ENCODE peak calls at places on chromosome 9, in seven cellular contexts. One of them, this sample, is unnamed.

GRCh38 chr9:127871531-127871930 is 5.9 kb downstream of the AK1 start:
- DNase-seq in ecto neural progenitor cell: no peak
- DNase-seq in stimulated activated CD4-positive, alpha-beta T cell treated with anti-CD3 and anti-CD28 coated beads, Interleukin-4, amount 100 ng/mL, for 48 hours: no peak
- DNase-seq in activated CD8-positive, alpha-beta memory T cell treated with anti-CD3 and anti-CD28 coated beads, Interleukin-2, amount 50 U/mL, for 48 hours: no peak
- DNase-seq in KG1: no peak
- DNase-seq in pons: no peak
- DNase-seq in stimulated activated CD8-positive, alpha-beta memory T cell treated with anti-CD3 and anti-CD28 coated beads, Interleukin-2, amount 100 ng/mL, for 48 hours: no peak
- DNase-seq in this sample: no peak

GRCh38 chr9:105158020-105158419 is 86.4 kb upstream of the SLC44A1 start:
- DNase-seq in stimulated activated CD4-positive, alpha-beta T cell treated with anti-CD3 and anti-CD28 coated beads, Interleukin-4, amount 100 ng/mL, for 48 hours: no peak
- DNase-seq in activated CD8-positive, alpha-beta memory T cell treated with anti-CD3 and anti-CD28 coated beads, Interleukin-2, amount 50 U/mL, for 48 hours: no peak
- DNase-seq in ecto neural progenitor cell: no peak
- DNase-seq in KG1: no peak
- DNase-seq in pons: no peak
- DNase-seq in stimulated activated CD8-positive, alpha-beta memory T cell treated with anti-CD3 and anti-CD28 coated beads, Interleukin-2, amount 100 ng/mL, for 48 hours: no peak
- DNase-seq in this sample: no peak

GRCh38 chr9:13354733-13355132 is 75.2 kb upstream of the MPDZ start:
- DNase-seq in ecto neural progenitor cell: no peak
- DNase-seq in KG1: no peak
- DNase-seq in stimulated activated CD8-positive, alpha-beta memory T cell treated with anti-CD3 and anti-CD28 coated beads, Interleukin-2, amount 100 ng/mL, for 48 hours: no peak
- DNase-seq in activated CD8-positive, alpha-beta memory T cell treated with anti-CD3 and anti-CD28 coated beads, Interleukin-2, amount 50 U/mL, for 48 hours: no peak
- DNase-seq in pons: no peak
- DNase-seq in stimulated activated CD4-positive, alpha-beta T cell treated with anti-CD3 and anti-CD28 coated beads, Interleukin-4, amount 100 ng/mL, for 48 hours: no peak
- DNase-seq in this sample: no peak

GRCh38 chr9:97711223-97711626 is 14.1 kb upstream of the XPA start:
- DNase-seq in activated CD8-positive, alpha-beta memory T cell treated with anti-CD3 and anti-CD28 coated beads, Interleukin-2, amount 50 U/mL, for 48 hours: no peak
- DNase-seq in KG1: no peak
- DNase-seq in stimulated activated CD8-positive, alpha-beta memory T cell treated with anti-CD3 and anti-CD28 coated beads, Interleukin-2, amount 100 ng/mL, for 48 hours: no peak
- DNase-seq in pons: no peak
- DNase-seq in ecto neural progenitor cell: no peak
- DNase-seq in stimulated activated CD4-positive, alpha-beta T cell treated with anti-CD3 and anti-CD28 coated beads, Interleukin-4, amount 100 ng/mL, for 48 hours: no peak
- DNase-seq in this sample: no peak

GRCh38 chr9:107172160-107172978 is 110.7 kb upstream of the RAD23B start:
- DNase-seq in ecto neural progenitor cell: peak
- DNase-seq in stimulated activated CD4-positive, alpha-beta T cell treated with anti-CD3 and anti-CD28 coated beads, Interleukin-4, amount 100 ng/mL, for 48 hours: peak
- DNase-seq in KG1: peak
- DNase-seq in pons: peak
- DNase-seq in activated CD8-positive, alpha-beta memory T cell treated with anti-CD3 and anti-CD28 coated beads, Interleukin-2, amount 50 U/mL, for 48 hours: peak
- DNase-seq in stimulated activated CD8-positive, alpha-beta memory T cell treated with anti-CD3 and anti-CD28 coated beads, Interleukin-2, amount 100 ng/mL, for 48 hours: peak
- DNase-seq in this sample: peak

GRCh38 chr9:109114670-109115069 is 5.1 kb downstream of the TMEM245 start:
- DNase-seq in stimulated activated CD8-positive, alpha-beta memory T cell treated with anti-CD3 and anti-CD28 coated beads, Interleukin-2, amount 100 ng/mL, for 48 hours: no peak
- DNase-seq in ecto neural progenitor cell: no peak
- DNase-seq in activated CD8-positive, alpha-beta memory T cell treated with anti-CD3 and anti-CD28 coated beads, Interleukin-2, amount 50 U/mL, for 48 hours: no peak
- DNase-seq in stimulated activated CD4-positive, alpha-beta T cell treated with anti-CD3 and anti-CD28 coated beads, Interleukin-4, amount 100 ng/mL, for 48 hours: no peak
- DNase-seq in pons: no peak
- DNase-seq in KG1: no peak
- DNase-seq in this sample: no peak

GRCh38 chr9:132241483-132241839 is 79.6 kb downstream of the NTNG2 start:
- DNase-seq in ecto neural progenitor cell: no peak
- DNase-seq in stimulated activated CD4-positive, alpha-beta T cell treated with anti-CD3 and anti-CD28 coated beads, Interleukin-4, amount 100 ng/mL, for 48 hours: no peak
- DNase-seq in pons: no peak
- DNase-seq in KG1: no peak
- DNase-seq in activated CD8-positive, alpha-beta memory T cell treated with anti-CD3 and anti-CD28 coated beads, Interleukin-2, amount 50 U/mL, for 48 hours: peak
- DNase-seq in stimulated activated CD8-positive, alpha-beta memory T cell treated with anti-CD3 and anti-CD28 coated beads, Interleukin-2, amount 100 ng/mL, for 48 hours: no peak
- DNase-seq in this sample: no peak

GRCh38 chr9:114216081-114216480 is 60.7 kb downstream of the COL27A1 start:
- DNase-seq in stimulated activated CD8-positive, alpha-beta memory T cell treated with anti-CD3 and anti-CD28 coated beads, Interleukin-2, amount 100 ng/mL, for 48 hours: no peak
- DNase-seq in activated CD8-positive, alpha-beta memory T cell treated with anti-CD3 and anti-CD28 coated beads, Interleukin-2, amount 50 U/mL, for 48 hours: no peak
- DNase-seq in ecto neural progenitor cell: no peak
- DNase-seq in pons: no peak
- DNase-seq in KG1: no peak
- DNase-seq in stimulated activated CD4-positive, alpha-beta T cell treated with anti-CD3 and anti-CD28 coated beads, Interleukin-4, amount 100 ng/mL, for 48 hours: no peak
- DNase-seq in this sample: peak

GRCh38 chr9:105024529-105024928 is 96.6 kb upstream of the ABCA1 start:
- DNase-seq in ecto neural progenitor cell: no peak
- DNase-seq in activated CD8-positive, alpha-beta memory T cell treated with anti-CD3 and anti-CD28 coated beads, Interleukin-2, amount 50 U/mL, for 48 hours: no peak
- DNase-seq in stimulated activated CD8-positive, alpha-beta memory T cell treated with anti-CD3 and anti-CD28 coated beads, Interleukin-2, amount 100 ng/mL, for 48 hours: no peak
- DNase-seq in KG1: no peak
- DNase-seq in stimulated activated CD4-positive, alpha-beta T cell treated with anti-CD3 and anti-CD28 coated beads, Interleukin-4, amount 100 ng/mL, for 48 hours: no peak
- DNase-seq in pons: no peak
- DNase-seq in this sample: no peak

This sample was measured in psoas muscle.